ENCODE peak calls at places on chromosomes 12 and 14, in nine cellular contexts. W is EH, Q is cardiac fibroblast, J is colonic mucosa, I is DMS 273 treated with DMSO at 0.1 percent for 48 hours, Y is GM10248, N is non-pigmented ciliary epithelial cell, X is Peyer's patch, H is pancreas. Z is an unnamed sample.

GRCh38 chr14:69050235-69051184 is 71.4 kb upstream of the ACTN1 start:
- DNase-seq in W (peak; percentile 64), Y (no peak), I (no peak), Q (no peak), X (no peak), J (no peak), N (no peak), H (no peak), Z (no peak)

GRCh38 chr14:100472491-100472890 is 114.7 kb downstream of the BEGAIN start:
- DNase-seq in J (no peak), Y (no peak), H (no peak), W (no peak), Q (no peak), N (no peak), X (no peak), I (no peak), Z (no peak)

GRCh38 chr14:63642229-63642611 is 549 bp upstream of the WDR89 start:
- DNase-seq in N (peak; percentile 92), J (peak; percentile 90), H (peak; percentile 84), I (peak; percentile 94), Y (peak; percentile 83), Q (peak; percentile 98), W (peak; percentile 96), X (peak; percentile 93), Z (peak; percentile 63)

GRCh38 chr14:23644195-23644918 is 8.2 kb downstream of the DHRS2 start:
- DNase-seq in X (no peak), Y (no peak), W (no peak), Q (no peak), H (no peak), J (no peak), N (no peak), I (no peak), Z (no peak)

GRCh38 chr12:101671157-101671791 is 26.2 kb upstream of the CHPT1 start:
- DNase-seq in I (no peak), W (no peak), J (no peak), Y (peak; percentile 38), N (no peak), X (peak; percentile 80), Q (no peak), H (no peak), Z (no peak)

GRCh38 chr12:65822732-65823480 is 1.4 kb upstream of the HMGA2 start:
- DNase-seq in H (peak; percentile 16), J (peak; percentile 69), X (peak; percentile 67), N (no peak), I (no peak), Y (peak; percentile 24), W (peak; percentile 81), Q (peak; percentile 81), Z (no peak)

GRCh38 chr12:132507656-132508055 is 17.7 kb downstream of the FBRSL1 start:
- DNase-seq in Y (no peak), J (no peak), I (no peak), W (no peak), H (peak; percentile 24), N (no peak), Q (no peak), X (no peak), Z (no peak)

GRCh38 chr14:95052016-95052585 is 105.2 kb downstream of the DICER1 start:
- DNase-seq in X (peak; percentile 36), J (no peak), Q (no peak), H (no peak), W (no peak), N (no peak), Y (no peak), I (no peak), Z (no peak)

GRCh38 chr14:89024691-89025090 is 200.2 kb downstream of the TTC8 start:
- DNase-seq in Y (no peak), I (no peak), Q (no peak), H (no peak), W (peak; percentile 7), J (no peak), N (no peak), X (no peak), Z (no peak)

GRCh38 chr12:873954-874353 is 75.5 kb downstream of the RAD52 start:
- DNase-seq in W (peak; percentile 24), Q (peak; percentile 15), X (no peak), J (no peak), H (no peak), N (no peak), Y (no peak), I (no peak), Z (no peak)

GRCh38 chr12:6613776-6614512 is 6.8 kb upstream of the CHD4 start:
- DNase-seq in Y (peak; percentile 70), N (peak; percentile 72), W (peak; percentile 97), H (peak; percentile 91), X (peak; percentile 92), I (peak; percentile 89), Q (peak; percentile 98), J (peak; percentile 91), Z (peak; percentile 85)

GRCh38 chr12:109519787-109520186 is 42.4 kb downstream of the UBE3B start:
- DNase-seq in X (no peak), Y (no peak), I (no peak), Q (no peak), J (no peak), H (no peak), W (no peak), N (no peak), Z (no peak)